ENCODE peak calls at places on chromosomes 13 and 19, in six cellular contexts. R is WTC11; C is naive B cell; X is activated T-cell treated with anti-CD3 and anti-CD28 coated beads, Interleukin-2, amount 50 U/mL, for 4 hours; F is activated naive CD4-positive, alpha-beta T cell treated with anti-CD3 and anti-CD28 coated beads, Interleukin-2, amount 50 U/mL, for 72 hours; G is activated CD4-positive, alpha-beta T cell treated with anti-CD3 and anti-CD28 coated beads for 36 hours. A is an unnamed sample.

GRCh38 chr19:38557205-38557799 is 60.5 kb downstream of the MAP4K1 start:
- ATAC-seq in R (no peak), C (no peak), X (no peak), F (peak), G (peak), A (peak)

GRCh38 chr13:20131057-20131832 is 29.6 kb downstream of the GJA3 start:
- ATAC-seq in R (no peak), C (no peak), X (no peak), F (no peak), G (no peak), A (no peak)

GRCh38 chr19:45901912-45902650 is at the start of gene MYPOP:
- ATAC-seq in R (no peak), C (no peak), X (peak), F (no peak), G (no peak), A (no peak)

GRCh38 chr13:79637086-79637763 is 156.3 kb downstream of the NDFIP2 start:
- ATAC-seq in R (no peak), C (no peak), X (no peak), F (no peak), G (no peak), A (no peak)

GRCh38 chr13:40074338-40074737 is 418.9 kb downstream of the COG6 start:
- ATAC-seq in R (peak), C (no peak), X (no peak), F (no peak), G (no peak), A (no peak)

GRCh38 chr19:29277107-29277506 is 64.2 kb upstream of the UQCRFS1 start:
- ATAC-seq in R (peak), C (peak), X (peak), F (peak), G (peak), A (peak)

GRCh38 chr13:50459046-50459445 is 384.4 kb downstream of the DLEU7 start:
- ATAC-seq in R (no peak), C (no peak), X (no peak), F (no peak), G (no peak), A (no peak)

GRCh38 chr19:54725321-54725720 is 1.1 kb downstream of the KIR3DL3 start:
- ATAC-seq in R (no peak), C (no peak), X (no peak), F (no peak), G (no peak), A (no peak)

GRCh38 chr13:94112227-94112626 is 367.3 kb downstream of the DCT start:
- ATAC-seq in R (no peak), C (no peak), X (no peak), F (no peak), G (no peak), A (no peak)

GRCh38 chr19:28319208-28319607 is 893.7 kb downstream of the UQCRFS1 start:
- ATAC-seq in R (no peak), C (no peak), X (no peak), F (no peak), G (no peak), A (no peak)

GRCh38 chr19:9828551-9829063 is 889 bp downstream of the UBL5 start:
- ATAC-seq in R (no peak), C (no peak), X (no peak), F (no peak), G (no peak), A (no peak)

GRCh38 chr13:102317593-102317992 is 84.3 kb downstream of the FGF14 start:
- ATAC-seq in R (no peak), C (no peak), X (no peak), F (no peak), G (no peak), A (no peak)

GRCh38 chr13:65932587-65933239 is 1297.4 kb downstream of the PCDH9 start:
- ATAC-seq in R (no peak), C (no peak), X (no peak), F (no peak), G (no peak), A (no peak)

GRCh38 chr19:17734146-17734545 is 14.9 kb downstream of the MAP1S start:
- ATAC-seq in R (no peak), C (no peak), X (no peak), F (no peak), G (no peak), A (no peak)

GRCh38 chr19:43372462-43372861 is 19.0 kb downstream of the CD177 start:
- ATAC-seq in R (no peak), C (no peak), X (no peak), F (no peak), G (no peak), A (no peak)

GRCh38 chr19:18655173-18655844 is 18.5 kb downstream of the KLHL26 start:
- ATAC-seq in R (no peak), C (no peak), X (no peak), F (no peak), G (no peak), A (no peak)

GRCh38 chr19:14410775-14411134 is 8.4 kb downstream of the DDX39A start:
- ATAC-seq in R (no peak), C (no peak), X (no peak), F (no peak), G (no peak), A (no peak)

GRCh38 chr19:1154731-1155351 is 19.2 kb downstream of the SBNO2 start:
- ATAC-seq in R (no peak), C (no peak), X (no peak), F (no peak), G (no peak), A (no peak)

GRCh38 chr13:24254151-24254810 is 55.1 kb upstream of the C1QTNF9 start:
- ATAC-seq in R (no peak), C (no peak), X (peak), F (peak), G (peak), A (peak)

GRCh38 chr13:41564046-41564445 is 106.7 kb downstream of the RGCC start:
- ATAC-seq in R (no peak), C (no peak), X (no peak), F (no peak), G (no peak), A (no peak)

GRCh38 chr13:41502676-41503075 is 45.3 kb downstream of the RGCC start:
- ATAC-seq in R (no peak), C (peak), X (no peak), F (no peak), G (no peak), A (no peak)

GRCh38 chr13:72891423-72891822 is 109.5 kb downstream of the PIBF1 start:
- ATAC-seq in R (no peak), C (no peak), X (no peak), F (no peak), G (no peak), A (no peak)

GRCh38 chr13:47110833-47111240 is 214.0 kb upstream of the HTR2A start:
- ATAC-seq in R (no peak), C (no peak), X (no peak), F (no peak), G (no peak), A (no peak)

GRCh38 chr13:48833412-48833811 is 142.3 kb upstream of the FNDC3A start:
- ATAC-seq in R (no peak), C (no peak), X (no peak), F (no peak), G (no peak), A (no peak)

GRCh38 chr13:48263196-48263595 is 30.2 kb downstream of the ITM2B start:
- ATAC-seq in R (no peak), C (no peak), X (no peak), F (no peak), G (no peak), A (no peak)

GRCh38 chr13:61253105-61253877 is 162.4 kb downstream of the PCDH20 start:
- ATAC-seq in R (no peak), C (no peak), X (no peak), F (no peak), G (no peak), A (no peak)

GRCh38 chr13:110506859-110507566 is 54.5 kb downstream of the RAB20 start:
- ATAC-seq in R (no peak), C (no peak), X (no peak), F (no peak), G (no peak), A (no peak)

GRCh38 chr19:34482380-34483250 is 1.1 kb downstream of the WTIP start:
- ATAC-seq in R (peak), C (peak), X (peak), F (peak), G (peak), A (no peak)

GRCh38 chr13:33218020-33218419 is 67.5 kb downstream of the STARD13 start:
- ATAC-seq in R (peak), C (no peak), X (no peak), F (no peak), G (no peak), A (no peak)

GRCh38 chr19:45163751-45164150 is 3.0 kb upstream of the NKPD1 start:
- ATAC-seq in R (no peak), C (no peak), X (no peak), F (no peak), G (no peak), A (no peak)

GRCh38 chr19:1690570-1691307 is 38.3 kb upstream of the TCF3 start:
- ATAC-seq in R (peak), C (peak), X (peak), F (peak), G (peak), A (peak)

GRCh38 chr13:73596382-73596781 is 537.6 kb downstream of the KLF5 start:
- ATAC-seq in R (no peak), C (no peak), X (peak), F (peak), G (peak), A (no peak)

GRCh38 chr13:98761979-98762616 is 9.6 kb upstream of the SLC15A1 start:
- ATAC-seq in R (no peak), C (no peak), X (no peak), F (no peak), G (no peak), A (no peak)

GRCh38 chr13:45441633-45442032 is 23.1 kb upstream of the COG3 start:
- ATAC-seq in R (no peak), C (peak), X (peak), F (peak), G (peak), A (peak)

GRCh38 chr13:102651892-102652291 is 43.0 kb downstream of the METTL21C start:
- ATAC-seq in R (no peak), C (no peak), X (no peak), F (no peak), G (no peak), A (no peak)

GRCh38 chr19:51807111-51807701 is 12.2 kb downstream of the FPR3 start:
- ATAC-seq in R (peak), C (no peak), X (no peak), F (no peak), G (no peak), A (no peak)

GRCh38 chr13:101755228-101755887 is 302.9 kb downstream of the ITGBL1 start:
- ATAC-seq in R (no peak), C (no peak), X (no peak), F (no peak), G (no peak), A (no peak)

GRCh38 chr13:99027260-99027659 is 49.4 kb upstream of the DOCK9 start:
- ATAC-seq in R (no peak), C (no peak), X (peak), F (peak), G (peak), A (peak)

GRCh38 chr13:99596180-99596579 is 94.9 kb downstream of the TM9SF2 start:
- ATAC-seq in R (no peak), C (no peak), X (no peak), F (no peak), G (no peak), A (no peak)